ENCODE peak calls at places on chromosomes 7 and 10, in four cellular contexts. N is DMS79, L is AG04450, M is GM06990. H is an unnamed sample.

GRCh38 chr7:50182734-50183133 is 89.7 kb upstream of the ZPBP start:
- DNase-seq in N (no peak), L (no peak), M (no peak), H (no peak)

GRCh38 chr10:78700413-78700812 is 368.4 kb upstream of the ZMIZ1 start:
- DNase-seq in N (no peak), L (no peak), M (no peak), H (no peak)

GRCh38 chr7:30905078-30906012 is 6.3 kb upstream of the AQP1 start:
- DNase-seq in N (no peak), L (no peak), M (no peak), H (no peak)

GRCh38 chr10:129761573-129761972 is 202.5 kb downstream of the EBF3 start:
- DNase-seq in N (no peak), L (no peak), M (no peak), H (no peak)

GRCh38 chr10:8338177-8338766 is 283.8 kb downstream of the GATA3 start:
- DNase-seq in N (no peak), L (no peak), M (no peak), H (no peak)

GRCh38 chr10:97224483-97225435 is 39.0 kb upstream of the SLIT1 start:
- DNase-seq in N (no peak), L (no peak), M (no peak), H (no peak)

GRCh38 chr7:12719141-12719919 is 31.9 kb downstream of the ARL4A start:
- DNase-seq in N (no peak), L (no peak), M (no peak), H (peak; percentile 49)

GRCh38 chr10:13395540-13395939 is 47.4 kb upstream of the SEPHS1 start:
- DNase-seq in N (no peak), L (no peak), M (no peak), H (no peak)

GRCh38 chr10:12081879-12082560 is 13.3 kb downstream of the DHTKD1 start:
- DNase-seq in N (no peak), L (no peak), M (no peak), H (no peak)

GRCh38 chr10:47248436-47249090 is 51.4 kb upstream of the GDF10 start:
- DNase-seq in N (no peak), L (no peak), M (no peak), H (no peak)

GRCh38 chr7:99772565-99772964 is 11.4 kb downstream of the CYP3A4 start:
- DNase-seq in N (no peak), L (no peak), M (no peak), H (no peak)

GRCh38 chr10:51867956-51868355 is 168.6 kb upstream of the CSTF2T start:
- DNase-seq in N (no peak), L (peak; percentile 91), M (no peak), H (no peak)

GRCh38 chr7:135083005-135083404 is 64.9 kb upstream of the TMEM140 start:
- DNase-seq in N (no peak), L (no peak), M (no peak), H (no peak)

GRCh38 chr7:101175664-101176063 is 4.4 kb downstream of the NAT16 start:
- DNase-seq in N (no peak), L (no peak), M (no peak), H (no peak)

GRCh38 chr10:103895458-103896186 is 22.4 kb downstream of the STN1 start:
- DNase-seq in N (no peak), L (no peak), M (no peak), H (no peak)

GRCh38 chr7:154776350-154776749 is 226.6 kb downstream of the PAXIP1 start:
- DNase-seq in N (no peak), L (no peak), M (no peak), H (no peak)

GRCh38 chr10:26494018-26494417 is 55.9 kb downstream of the APBB1IP start:
- DNase-seq in N (no peak), L (no peak), M (no peak), H (no peak)

GRCh38 chr7:137935849-137936508 is 65.9 kb downstream of the CREB3L2 start:
- DNase-seq in N (no peak), L (no peak), M (no peak), H (no peak)

GRCh38 chr10:79292789-79293746 is 54.2 kb upstream of the PPIF start:
- DNase-seq in N (no peak), L (no peak), M (no peak), H (no peak)

GRCh38 chr7:7100432-7100849 is 81.9 kb upstream of the C1GALT1 start:
- DNase-seq in N (no peak), L (no peak), M (no peak), H (no peak)

GRCh38 chr7:91443862-91444261 is 179.6 kb downstream of the FZD1 start:
- DNase-seq in N (no peak), L (no peak), M (no peak), H (no peak)

GRCh38 chr10:23499317-23499716 is 60.4 kb downstream of the OTUD1 start:
- DNase-seq in N (no peak), L (no peak), M (no peak), H (no peak)

GRCh38 chr7:23024454-23024853 is 10.5 kb upstream of the HYCC1 start:
- DNase-seq in N (no peak), L (no peak), M (no peak), H (no peak)

GRCh38 chr10:22986771-22987542 is 59.1 kb downstream of the ARMC3 start:
- DNase-seq in N (no peak), L (peak; percentile 1), M (peak; percentile 16), H (no peak)

GRCh38 chr7:158109364-158110033 is 478.1 kb downstream of the PTPRN2 start:
- DNase-seq in N (peak; percentile 47), L (no peak), M (no peak), H (no peak)

H was measured in HS-27A.